ENCODE peak calls at places on chromosomes 5 and 9, in six cellular contexts. F is body of pancreas, E is uterus, S is transverse colon, D is heart left ventricle, C is stomach. N is an unnamed sample.
A peak's percentile ranks its signal among the peaks of the same experiment; 100 is the strongest.

GRCh38 chr5:153159611-153160010 is 330.9 kb upstream of the GRIA1 start:
- DNase-seq in F (no peak), E (no peak), S (no peak), D (no peak), C (no peak), N (no peak)

GRCh38 chr5:9932770-9933169 is 302.6 kb upstream of the TAS2R1 start:
- DNase-seq in F (no peak), E (no peak), S (no peak), D (no peak), C (no peak), N (no peak)

GRCh38 chr5:143243103-143243502 is 160.4 kb downstream of the NR3C1 start:
- DNase-seq in F (no peak), E (no peak), S (no peak), D (no peak), C (no peak), N (no peak)

GRCh38 chr5:87944553-87945320 is 323.9 kb downstream of the TMEM161B start:
- DNase-seq in F (peak; percentile 19), E (peak; percentile 37), S (no peak), D (peak; percentile 43), C (peak; percentile 25), N (no peak)

GRCh38 chr9:63817622-63818518 is 1467.1 kb downstream of the FOXD4L5 start:
- DNase-seq in F (peak; percentile 45), E (peak; percentile 36), S (peak; percentile 72), D (peak; percentile 52), C (peak; percentile 64), N (no peak)

GRCh38 chr9:96510258-96510657 is 60.3 kb downstream of the HABP4 start:
- DNase-seq in F (no peak), E (no peak), S (no peak), D (no peak), C (no peak), N (no peak)

GRCh38 chr9:14057347-14058077 is 256.4 kb downstream of the NFIB start:
- DNase-seq in F (no peak), E (peak; percentile 27), S (no peak), D (no peak), C (no peak), N (no peak)

GRCh38 chr5:132267931-132268501 is 10.5 kb downstream of the PDLIM4 start:
- DNase-seq in F (no peak), E (no peak), S (no peak), D (peak; percentile 19), C (no peak), N (no peak)

GRCh38 chr9:35605336-35606137 is 475 bp downstream of the TESK1 start:
- DNase-seq in F (peak; percentile 45), E (peak; percentile 42), S (peak; percentile 35), D (peak; percentile 34), C (no peak), N (peak; percentile 60)

GRCh38 chr5:168916266-168916665 is 337.1 kb upstream of the PANK3 start:
- DNase-seq in F (peak; percentile 24), E (peak; percentile 70), S (peak; percentile 13), D (no peak), C (no peak), N (no peak)

GRCh38 chr9:127762111-127762676 is 16.3 kb downstream of the SH2D3C start:
- DNase-seq in F (peak; percentile 29), E (peak; percentile 70), S (no peak), D (peak; percentile 87), C (no peak), N (no peak)

GRCh38 chr5:6108981-6109595 is 269.3 kb downstream of the MED10 start:
- DNase-seq in F (no peak), E (no peak), S (no peak), D (no peak), C (no peak), N (no peak)

GRCh38 chr5:142445266-142445665 is 120.4 kb upstream of the SPRY4 start:
- DNase-seq in F (no peak), E (no peak), S (no peak), D (no peak), C (no peak), N (no peak)

GRCh38 chr9:94638335-94639044 is 828 bp downstream of the FBP1 start:
- DNase-seq in F (peak; percentile 39), E (no peak), S (no peak), D (no peak), C (peak; percentile 47), N (no peak)

GRCh38 chr5:9924614-9925013 is 294.5 kb upstream of the TAS2R1 start:
- DNase-seq in F (no peak), E (no peak), S (no peak), D (no peak), C (no peak), N (no peak)

GRCh38 chr9:76637426-76637825 is 126.8 kb upstream of the PCA3 start:
- DNase-seq in F (no peak), E (no peak), S (no peak), D (no peak), C (no peak), N (no peak)

GRCh38 chr5:132695956-132696355 is 22.2 kb downstream of the IL4 start:
- DNase-seq in F (no peak), E (no peak), S (no peak), D (no peak), C (no peak), N (no peak)

GRCh38 chr5:17400724-17401508 is 97.1 kb upstream of the TAF11L2 start:
- DNase-seq in F (no peak), E (no peak), S (no peak), D (no peak), C (no peak), N (no peak)

GRCh38 chr5:122605236-122605635 is 169.6 kb upstream of the SNX2 start:
- DNase-seq in F (no peak), E (no peak), S (no peak), D (no peak), C (no peak), N (no peak)

GRCh38 chr5:154753792-154754191 is 1.4 kb upstream of the LARP1 start:
- DNase-seq in F (peak; percentile 74), E (peak; percentile 91), S (peak; percentile 62), D (peak; percentile 76), C (peak; percentile 71), N (peak; percentile 40)

GRCh38 chr5:175253597-175253996 is 190.4 kb downstream of the DRD1 start:
- DNase-seq in F (no peak), E (no peak), S (no peak), D (no peak), C (no peak), N (no peak)

GRCh38 chr5:142097681-142098080 is 10.9 kb upstream of the NDFIP1 start:
- DNase-seq in F (no peak), E (no peak), S (no peak), D (no peak), C (no peak), N (no peak)

GRCh38 chr5:151063136-151063544 is 17.7 kb downstream of the TNIP1 start:
- DNase-seq in F (peak; percentile 56), E (peak; percentile 65), S (no peak), D (peak; percentile 57), C (no peak), N (peak; percentile 68)

GRCh38 chr9:33329117-33329563 is 38.8 kb downstream of the NFX1 start:
- DNase-seq in F (peak; percentile 72), E (peak; percentile 84), S (peak; percentile 81), D (peak; percentile 49), C (peak; percentile 82), N (no peak)

GRCh38 chr9:93588641-93589609 is 12.5 kb downstream of the PHF2 start:
- DNase-seq in F (no peak), E (no peak), S (no peak), D (no peak), C (no peak), N (no peak)

GRCh38 chr5:91110709-91111108 is 272.4 kb downstream of the ARRDC3 start:
- DNase-seq in F (no peak), E (peak; percentile 21), S (no peak), D (no peak), C (no peak), N (no peak)

GRCh38 chr5:151665584-151665982 is 21.1 kb downstream of the SPARC start:
- DNase-seq in F (no peak), E (no peak), S (no peak), D (no peak), C (no peak), N (no peak)

GRCh38 chr5:56232538-56232937 is 592 bp downstream of the ANKRD55 start:
- DNase-seq in F (no peak), E (no peak), S (no peak), D (no peak), C (no peak), N (no peak)

GRCh38 chr5:115241881-115242642 is 20.6 kb downstream of the PGGT1B start:
- DNase-seq in F (no peak), E (no peak), S (no peak), D (no peak), C (no peak), N (no peak)

GRCh38 chr5:67160985-67161384 is 35.6 kb downstream of the CD180 start:
- DNase-seq in F (no peak), E (no peak), S (no peak), D (no peak), C (no peak), N (no peak)

GRCh38 chr9:126631254-126631653 is 17.5 kb downstream of the LMX1B start:
- DNase-seq in F (no peak), E (no peak), S (no peak), D (no peak), C (no peak), N (no peak)

DNA sequence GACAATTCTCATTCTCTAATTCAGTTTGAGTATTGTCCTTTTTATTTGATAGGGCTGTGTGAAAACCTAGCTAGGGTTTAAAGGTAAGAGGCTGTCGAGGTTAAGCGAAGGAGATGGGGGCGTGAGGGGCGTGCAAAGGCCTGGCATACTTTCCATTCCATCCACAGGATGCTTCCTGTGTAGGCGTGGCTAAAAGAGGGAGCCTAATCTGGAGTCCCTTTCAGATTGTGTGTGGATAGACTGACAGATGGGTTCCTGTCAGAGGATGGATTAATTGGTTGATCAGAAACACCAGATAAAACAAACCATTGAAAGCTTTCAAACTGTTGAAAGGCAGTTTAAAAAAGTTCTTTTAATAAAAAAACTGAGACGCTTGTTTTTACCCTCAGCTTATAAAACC is 1.1 kb upstream of the ELL2 start:
- DNase-seq in F (no peak), E (no peak), S (no peak), D (no peak), C (no peak), N (no peak)
- TF ChIP-seq POLR2A in F (no peak), E (no peak), S (no peak), D (no peak), C (no peak), N (no peak)

GRCh38 chr9:81613002-81613750 is 76.2 kb downstream of the TLE1 start:
- DNase-seq in F (peak; percentile 13), E (peak; percentile 76), S (peak; percentile 47), D (peak; percentile 41), C (no peak), N (no peak)
- TF ChIP-seq POLR2A in F (no peak), E (no peak), S (no peak), D (no peak), C (no peak), N (no peak)

DNA sequence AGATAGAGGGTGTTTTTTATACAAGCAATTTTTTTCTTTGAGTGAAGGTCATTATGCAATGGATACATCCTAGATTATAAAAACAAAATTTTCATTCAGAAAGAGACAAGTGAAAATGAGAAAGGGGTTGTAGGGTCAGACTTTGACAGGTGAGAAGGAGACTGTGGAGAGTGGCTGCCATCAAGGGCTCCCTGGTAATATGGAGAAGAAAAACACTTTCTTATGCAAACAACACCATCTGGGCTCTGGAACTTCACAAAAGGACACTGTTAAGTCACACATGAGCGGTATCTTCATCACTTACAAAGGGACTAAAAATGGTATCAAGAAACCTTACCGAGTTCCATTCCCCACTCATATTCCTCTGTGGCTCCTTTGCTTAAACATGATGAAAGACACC is 23.5 kb downstream of the C7 start:
- DNase-seq in F (no peak), E (no peak), S (no peak), D (no peak), C (no peak), N (no peak)
- TF ChIP-seq POLR2A in F (no peak), E (no peak), S (no peak), D (no peak), C (no peak), N (no peak)

GRCh38 chr5:102911973-102912372 is 156.9 kb downstream of the PAM start:
- DNase-seq in F (no peak), E (no peak), S (no peak), D (no peak), C (no peak), N (no peak)
- TF ChIP-seq POLR2A in F (no peak), E (no peak), S (no peak), D (no peak), C (no peak), N (no peak)